ENCODE peak calls at places on chromosomes 2 and 18, in nine cellular contexts. A, X, K, S, G, T, J, B and R are unnamed samples. For H3K4me1, the result is how much of the 10 kb centered on the place peaks cover.

GRCh38 chr2:144115892-144116291 is 404.0 kb downstream of the ZEB2 start:
- DNase-seq in A (no peak), X (no peak), K (no peak), S (no peak), G (no peak), T (no peak), J (no peak), B (no peak), R (no peak)

GRCh38 chr2:240820607-240821428 is 799 bp upstream of the KIF1A start:
- DNase-seq in A (no peak), X (peak), K (peak), S (peak), G (no peak), T (peak), J (no peak), B (peak), R (peak)

GRCh38 chr2:157466764-157467163 is 22.9 kb upstream of the CYTIP start:
- DNase-seq in A (no peak), X (no peak), K (no peak), S (no peak), G (no peak), T (no peak), J (no peak), B (no peak), R (no peak)

GRCh38 chr2:230434677-230435324 is 18.8 kb downstream of the SP100 start:
- DNase-seq in A (no peak), X (no peak), K (no peak), S (no peak), G (no peak), T (no peak), J (no peak), B (no peak), R (no peak)

GRCh38 chr2:227582369-227582768 is 16.3 kb upstream of the SCYGR2 start:
- DNase-seq in A (no peak), X (no peak), K (no peak), S (no peak), G (no peak), T (no peak), J (no peak), B (no peak), R (no peak)

GRCh38 chr18:61085751-61086150 is 247.5 kb upstream of the CDH20 start:
- DNase-seq in A (no peak), X (no peak), K (no peak), S (no peak), G (no peak), T (no peak), J (no peak), B (no peak), R (no peak)

GRCh38 chr18:22606563-22607283 is 189.0 kb upstream of the CTAGE1 start:
- DNase-seq in A (no peak), X (no peak), K (no peak), S (no peak), G (no peak), T (peak), J (no peak), B (peak), R (peak)

GRCh38 chr2:6764968-6765723 is 100.6 kb downstream of the CMPK2 start:
- DNase-seq in A (no peak), X (no peak), K (no peak), S (no peak), G (no peak), T (no peak), J (no peak), B (no peak), R (no peak)

GRCh38 chr2:238743243-238744068 is 104.4 kb upstream of the TWIST2 start:
- DNase-seq in A (no peak), X (no peak), K (no peak), S (no peak), G (no peak), T (no peak), J (no peak), B (no peak), R (no peak)

GRCh38 chr18:13610517-13610916 is 115.8 kb downstream of the FAM210A start:
- DNase-seq in A (no peak), X (no peak), K (no peak), S (no peak), G (no peak), T (no peak), J (no peak), B (no peak), R (no peak)

GRCh38 chr2:29115797-29116781 is 874 bp downstream of the CLIP4 start:
- DNase-seq in A (peak), X (peak), K (peak), S (peak), G (peak), T (peak), J (no peak), B (peak), R (peak)

GRCh38 chr2:168247341-168248305 is at the start of gene STK39:
- DNase-seq in A (peak), X (peak), K (peak), S (peak), G (peak), T (peak), J (peak), B (peak), R (peak)

GRCh38 chr2:54830546-54830945 is 107.1 kb downstream of the EML6 start:
- DNase-seq in A (no peak), X (no peak), K (no peak), S (no peak), G (no peak), T (no peak), J (no peak), B (no peak), R (no peak)

GRCh38 chr18:75376004-75376403 is 51.5 kb downstream of the SMIM21 start:
- DNase-seq in A (no peak), X (no peak), K (no peak), S (no peak), G (no peak), T (no peak), J (no peak), B (no peak), R (no peak)

GRCh38 chr2:209525834-209526281 is 102.0 kb downstream of the MAP2 start:
- DNase-seq in A (no peak), X (no peak), K (no peak), S (no peak), G (no peak), T (no peak), J (no peak), B (no peak), R (no peak)

GRCh38 chr2:231391981-231392380 is 3.5 kb upstream of the B3GNT7 start:
- DNase-seq in A (no peak), X (peak), K (no peak), S (no peak), G (no peak), T (no peak), J (no peak), B (no peak), R (no peak)

GRCh38 chr2:237150186-237150585 is 64.5 kb downstream of the COPS8 start:
- DNase-seq in A (no peak), X (no peak), K (no peak), S (no peak), G (no peak), T (no peak), J (no peak), B (no peak), R (no peak)

GRCh38 chr2:162118166-162119031 is 33.6 kb downstream of the GCG start:
- DNase-seq in A (peak), X (no peak), K (peak), S (no peak), G (no peak), T (no peak), J (no peak), B (no peak), R (no peak)

GRCh38 chr2:64888591-64889309 is 100.4 kb upstream of the SLC1A4 start:
- DNase-seq in A (no peak), X (no peak), K (no peak), S (peak), G (no peak), T (peak), J (peak), B (no peak), R (no peak)

GRCh38 chr2:68767031-68767961 is 32.7 kb downstream of the ARHGAP25 start:
- DNase-seq in A (no peak), X (no peak), K (no peak), S (no peak), G (peak), T (no peak), J (no peak), B (no peak), R (no peak)

GRCh38 chr2:178508646-178509045 is 28.4 kb downstream of the PLEKHA3 start:
- DNase-seq in A (no peak), X (no peak), K (no peak), S (no peak), G (no peak), T (no peak), J (no peak), B (no peak), R (no peak)

GRCh38 chr2:134852518-134852917 is 14.1 kb downstream of the ACMSD start:
- DNase-seq in A (no peak), X (no peak), K (no peak), S (no peak), G (no peak), T (no peak), J (no peak), B (peak), R (no peak)

GRCh38 chr2:194883711-194884110 is 773.3 kb upstream of the SLC39A10 start:
- DNase-seq in A (no peak), X (no peak), K (no peak), S (no peak), G (no peak), T (no peak), J (no peak), B (no peak), R (no peak)

GRCh38 chr2:125479143-125479636 is 1176.8 kb upstream of the GYPC start:
- DNase-seq in A (no peak), X (no peak), K (no peak), S (no peak), G (no peak), T (no peak), J (no peak), B (no peak), R (no peak)

DNA sequence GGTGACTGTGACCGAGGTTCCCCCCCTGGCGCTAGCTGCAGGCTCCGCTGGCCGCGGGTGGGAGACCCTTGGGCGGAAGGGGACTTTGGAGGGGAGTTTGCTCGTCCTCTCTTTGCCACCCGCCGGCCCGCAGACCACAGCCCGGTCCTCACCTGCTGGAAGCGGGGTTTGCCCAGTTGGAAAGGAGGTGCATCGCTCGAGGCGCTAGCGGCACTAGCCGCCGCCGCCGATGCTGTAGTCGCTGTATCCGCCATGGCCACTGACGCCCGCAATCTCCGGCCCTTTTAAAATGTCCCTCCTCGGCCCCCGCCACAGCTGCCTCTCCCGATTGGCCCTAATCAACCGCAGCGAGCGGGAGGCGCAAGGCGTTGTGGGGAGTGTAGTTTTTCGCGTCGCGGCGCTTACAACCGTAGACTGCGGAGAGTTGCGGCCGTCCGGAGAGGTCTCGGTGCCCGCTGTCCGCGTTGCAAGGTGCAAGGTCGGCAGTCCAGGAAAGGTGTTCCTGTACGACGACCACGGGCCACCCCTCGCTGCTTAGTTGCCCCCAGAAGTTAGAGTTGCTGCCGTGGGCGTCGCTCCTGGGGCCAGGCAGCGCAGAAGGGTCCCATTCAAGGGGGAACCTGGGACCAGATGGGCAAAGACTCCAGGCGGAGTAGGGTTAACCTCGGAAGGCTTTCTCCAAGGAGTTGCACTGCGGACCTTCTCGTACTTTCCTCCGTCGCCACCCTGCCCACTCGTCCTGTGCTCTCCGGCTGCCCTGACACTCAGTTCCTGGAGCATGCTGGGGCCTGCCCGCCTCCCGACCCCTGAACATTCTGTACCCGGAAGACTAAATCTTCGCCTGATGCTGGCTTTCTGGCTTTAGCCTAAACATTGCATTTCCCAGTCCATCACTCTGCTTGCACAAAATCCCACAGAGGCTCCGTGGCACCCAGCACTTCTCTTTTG is at the start of gene SFXN5:
- DNase-seq in A (peak), X (peak), K (peak), S (peak), G (peak), T (peak), J (peak), B (peak), R (peak)
- TF ChIP-seq CTCF in A (peak), X (peak), K (peak), S (no peak), G (no peak), T (peak), J (peak), B (no peak), R (peak)

GRCh38 chr2:60500861-60501260 is 52.6 kb downstream of the BCL11A start:
- DNase-seq in A (no peak), X (no peak), K (no peak), S (no peak), G (no peak), T (no peak), J (no peak), B (no peak), R (no peak)

GRCh38 chr2:60496976-60497375 is 56.5 kb downstream of the BCL11A start:
- DNase-seq in A (no peak), X (no peak), K (no peak), S (no peak), G (no peak), T (no peak), J (no peak), B (peak), R (no peak)

GRCh38 chr2:60498176-60499081 is 55.0 kb downstream of the BCL11A start:
- DNase-seq in A (no peak), X (no peak), K (no peak), S (no peak), G (no peak), T (no peak), J (no peak), B (no peak), R (no peak)

GRCh38 chr2:60499651-60500300 is 53.7 kb downstream of the BCL11A start:
- DNase-seq in A (peak), X (no peak), K (peak), S (no peak), G (no peak), T (no peak), J (no peak), B (no peak), R (no peak)

DNA sequence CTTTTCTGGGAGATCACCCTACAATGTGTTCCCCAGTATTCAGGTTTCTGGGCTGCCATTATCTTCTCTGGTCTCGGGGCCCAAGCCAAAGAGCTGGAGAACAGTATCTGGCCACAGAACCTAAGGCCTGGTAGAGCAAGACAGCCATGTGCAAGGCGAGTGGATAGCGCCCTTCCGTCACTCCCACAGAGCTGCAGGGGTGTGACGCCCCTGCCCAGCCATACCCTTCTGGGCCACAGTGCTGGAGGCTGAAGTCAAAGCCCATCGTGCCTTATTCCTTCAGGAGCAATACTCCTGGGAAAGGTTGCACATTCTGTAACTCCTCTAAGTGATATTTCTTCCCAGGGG is 54.4 kb downstream of the BCL11A start:
- DNase-seq in A (no peak), X (no peak), K (no peak), S (no peak), G (no peak), T (no peak), J (no peak), B (no peak), R (no peak)
- H3K4me1 ChIP-seq in A (under half), X (under half), K (half or more), S (under half), G (under half), T (under half), J (under half), B (under half), R (under half)

DNA sequence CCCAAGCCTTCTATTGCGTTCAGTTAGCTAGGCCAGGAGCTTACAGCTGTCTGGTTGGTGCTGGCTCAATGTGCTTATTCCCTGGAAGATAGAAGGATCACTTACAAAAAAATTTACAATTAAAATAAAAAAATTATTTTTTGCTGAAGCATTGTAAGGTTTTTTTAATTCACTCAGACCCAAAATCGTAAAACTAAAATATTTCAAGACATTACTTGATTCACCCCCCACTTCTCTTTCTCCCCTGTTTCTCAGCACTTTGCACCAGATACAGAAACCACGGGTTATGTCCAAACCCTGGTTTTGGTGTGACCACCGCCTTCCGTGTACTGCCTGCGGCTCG is 901 bp upstream of the PTPRM start:
- DNase-seq in A (no peak), X (no peak), K (no peak), S (no peak), G (no peak), T (no peak), J (no peak), B (no peak), R (no peak)
- H3K4me3 ChIP-seq in A (peak), X (peak), K (peak), S (peak), G (no peak), T (peak), J (peak), B (peak), R (peak)

DNA sequence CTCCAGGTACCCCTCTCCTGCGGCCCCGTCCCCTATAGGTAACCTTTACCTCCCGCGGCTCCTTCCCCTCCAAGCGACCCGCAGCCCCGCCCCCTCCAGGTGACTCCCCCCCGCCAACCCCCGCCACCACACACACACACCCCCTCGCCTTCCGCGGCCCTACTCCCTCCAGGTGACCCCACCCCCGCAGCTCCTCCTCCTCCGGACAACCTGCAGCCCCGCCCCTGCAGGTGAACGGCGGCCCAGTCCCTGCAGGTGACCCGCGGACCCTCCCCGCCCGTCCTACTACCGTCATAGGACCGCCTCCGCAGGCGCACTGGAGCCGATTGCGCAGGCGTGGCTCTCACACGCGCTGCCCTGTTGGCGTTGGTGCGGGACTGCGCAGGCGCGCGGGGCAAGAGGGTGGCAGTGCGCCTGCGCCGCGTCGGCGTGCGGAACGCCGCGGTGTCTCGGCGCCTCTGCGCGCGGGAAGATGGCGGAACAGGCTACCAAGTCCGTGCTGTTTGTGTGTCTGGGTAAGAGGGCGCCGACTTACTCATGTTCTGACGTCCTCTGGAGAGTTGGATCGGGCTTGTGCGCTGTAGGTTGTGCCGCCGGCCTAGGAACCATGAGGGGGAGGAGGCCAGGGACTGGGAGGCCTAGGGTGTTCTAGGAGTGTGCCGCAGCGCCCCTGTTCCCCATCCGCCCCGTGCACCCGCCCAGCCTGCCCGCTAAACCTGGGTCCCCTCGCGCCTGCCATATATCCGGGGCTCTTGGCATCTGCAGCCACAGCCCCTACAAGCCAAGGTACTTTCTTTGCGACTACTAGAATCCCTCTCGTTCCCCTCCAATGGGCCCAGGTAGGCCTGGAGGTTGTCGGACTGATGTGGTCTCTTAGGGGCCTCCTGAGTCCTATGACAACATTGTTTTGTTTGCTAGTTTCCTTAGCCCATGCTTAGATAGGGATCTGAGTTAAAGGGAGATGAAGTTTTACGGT is at the start of gene ACP1:
- DNase-seq in A (peak), X (peak), K (peak), S (peak), G (peak), T (peak), J (peak), B (peak), R (peak)
- TF ChIP-seq CTCF in A (no peak), X (peak), K (no peak), S (no peak), G (no peak), T (peak), J (peak), B (no peak), R (no peak)

DNA sequence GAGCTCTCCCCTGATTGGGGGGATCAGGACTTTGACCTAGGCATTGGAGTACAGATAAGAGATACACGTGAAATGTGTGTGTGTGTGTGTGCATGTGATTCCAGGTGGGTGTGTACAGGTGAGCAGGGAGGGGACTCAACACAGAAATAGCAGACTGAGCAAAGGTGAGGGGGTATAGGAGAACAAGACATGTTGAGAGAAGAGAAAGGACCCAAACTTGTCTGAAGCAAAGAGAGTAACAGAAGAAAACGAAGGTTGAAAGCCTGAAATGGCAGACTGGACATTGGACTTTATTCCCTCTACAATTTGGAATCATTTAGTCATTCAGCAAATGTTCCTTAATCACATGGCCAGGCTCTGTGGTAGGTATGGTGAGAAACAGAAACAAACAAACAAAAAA is 23.3 kb downstream of the MRO start:
- DNase-seq in A (no peak), X (no peak), K (no peak), S (no peak), G (no peak), T (peak), J (no peak), B (no peak), R (no peak)
- H3K4me1 ChIP-seq in A (under half), X (under half), K (under half), S (under half), G (under half), T (under half), J (under half), B (under half), R (under half)